ENCODE peak calls at places on chromosome 3, in five cellular contexts. C is sigmoid colon, F is upper lobe of right lung, S is GM23248, O is ovary. I is an unnamed sample. For H3K4me1, the result is how much of the 10 kb centered on the place peaks cover.

GRCh38 chr3:119817071-119817470 is 35.2 kb downstream of the NR1I2 start:
- DNase-seq in F (no peak), C (no peak), S (no peak), O (no peak), I (no peak)

GRCh38 chr3:109098245-109098644 is 19.7 kb downstream of the MORC1 start:
- DNase-seq in C (no peak), O (no peak), F (no peak), S (no peak), I (no peak)

GRCh38 chr3:59052803-59053411 is 3.1 kb upstream of the CFAP20DC start:
- DNase-seq in C (no peak), O (no peak), S (peak), F (no peak), I (peak)

GRCh38 chr3:23735575-23736326 is 70.0 kb upstream of the UBE2E1 start:
- DNase-seq in S (no peak), C (no peak), F (no peak), O (peak), I (no peak)

GRCh38 chr3:22361465-22361864 is 610.5 kb upstream of the ZNF385D start:
- DNase-seq in F (no peak), O (no peak), S (peak), C (no peak), I (peak)

GRCh38 chr3:9951962-9952805 is at the start of gene PRRT3:
- DNase-seq in C (no peak), S (peak), O (no peak), F (peak), I (peak)

GRCh38 chr3:50592568-50592967 is 19.0 kb downstream of the CISH start:
- DNase-seq in F (no peak), C (no peak), O (no peak), S (no peak), I (no peak)

GRCh38 chr3:149588909-149589308 is 68.9 kb downstream of the WWTR1 start:
- DNase-seq in S (no peak), C (no peak), O (no peak), F (no peak), I (no peak)

GRCh38 chr3:167742338-167742737 is 6.8 kb downstream of the SERPINI1 start:
- DNase-seq in C (no peak), O (no peak), S (no peak), F (no peak), I (no peak)

GRCh38 chr3:41660510-41660909 is 301.4 kb downstream of the ULK4 start:
- DNase-seq in S (no peak), O (no peak), F (no peak), C (no peak), I (no peak)

GRCh38 chr3:50271314-50272072 is 2.5 kb downstream of the SEMA3B start:
- DNase-seq in O (no peak), F (no peak), S (no peak), C (no peak), I (no peak)

GRCh38 chr3:42052132-42052866 is 38.9 kb upstream of the TRAK1 start:
- DNase-seq in S (peak), F (no peak), O (no peak), C (peak), I (peak)

GRCh38 chr3:2097641-2098191 is 950 bp upstream of the CNTN4 start:
- DNase-seq in C (no peak), F (no peak), S (no peak), O (no peak), I (no peak)

GRCh38 chr3:8319935-8320634 is 181.5 kb upstream of the LMCD1 start:
- DNase-seq in S (peak), F (no peak), O (no peak), C (no peak), I (peak)

GRCh38 chr3:130841357-130841756 is 52.5 kb upstream of the ATP2C1 start:
- DNase-seq in F (no peak), S (peak), O (no peak), C (no peak), I (peak)

GRCh38 chr3:7709383-7710082 is 792.1 kb upstream of the LMCD1 start:
- DNase-seq in S (no peak), O (no peak), C (no peak), F (no peak), I (peak)

GRCh38 chr3:23954144-23954543 is 9.1 kb downstream of the NR1D2 start:
- DNase-seq in S (no peak), O (no peak), F (no peak), C (no peak), I (no peak)

GRCh38 chr3:141600331-141600730 is 113.5 kb downstream of the RASA2 start:
- DNase-seq in S (no peak), O (no peak), F (no peak), C (no peak), I (no peak)

GRCh38 chr3:188176884-188177283 is 22.9 kb downstream of the LPP start:
- DNase-seq in O (no peak), F (no peak), S (no peak), C (no peak), I (no peak)

GRCh38 chr3:123337226-123337625 is 111.7 kb downstream of the ADCY5 start:
- DNase-seq in C (peak), O (no peak), S (no peak), F (peak), I (no peak)

GRCh38 chr3:149528344-149528657 is 53.8 kb downstream of the TM4SF4 start:
- DNase-seq in O (no peak), S (no peak), C (no peak), F (no peak), I (no peak)

GRCh38 chr3:47016934-47017435 is 37.5 kb downstream of the NBEAL2 start:
- DNase-seq in C (no peak), S (peak), F (no peak), O (no peak), I (peak)

GRCh38 chr3:46463120-46463867 is 1.4 kb downstream of the LTF start:
- DNase-seq in S (no peak), C (no peak), O (no peak), F (no peak), I (no peak)

GRCh38 chr3:161348791-161349400 is 22.4 kb downstream of the SPTSSB start:
- DNase-seq in O (no peak), S (peak), C (no peak), F (no peak), I (peak)

GRCh38 chr3:72012376-72012775 is 227.4 kb upstream of the PROK2 start:
- DNase-seq in S (no peak), O (no peak), F (no peak), C (no peak), I (no peak)

GRCh38 chr3:71989165-71989564 is 204.2 kb upstream of the PROK2 start:
- DNase-seq in F (no peak), S (peak), O (no peak), C (no peak), I (peak)

GRCh38 chr3:45548724-45549123 is 45.8 kb upstream of the LIMD1 start:
- DNase-seq in F (no peak), O (no peak), S (peak), C (no peak), I (no peak)

GRCh38 chr3:57939776-57940175 is 68.4 kb upstream of the FLNB start:
- DNase-seq in S (no peak), F (no peak), O (no peak), C (no peak), I (no peak)

GRCh38 chr3:43783987-43784639 is 93.4 kb downstream of the ABHD5 start:
- DNase-seq in O (no peak), S (no peak), C (no peak), F (no peak), I (no peak)

GRCh38 chr3:11272913-11273574 is 847 bp downstream of the ATG7 start:
- DNase-seq in S (peak), C (no peak), O (no peak), F (no peak), I (no peak)

GRCh38 chr3:168803536-168803935 is 707.8 kb upstream of the GOLIM4 start:
- DNase-seq in F (no peak), S (peak), C (no peak), O (no peak), I (peak)

GRCh38 chr3:149414557-149415231 is 37.2 kb upstream of the TM4SF1 start:
- DNase-seq in F (no peak), S (peak), O (no peak), C (no peak), I (peak)

GRCh38 chr3:159786489-159787181 is 202.0 kb upstream of the IL12A start:
- DNase-seq in O (no peak), F (no peak), S (no peak), C (no peak), I (peak)
- H3K4me1 ChIP-seq in O (under half), F (under half), S (under half), C (half or more), I (under half)

DNA sequence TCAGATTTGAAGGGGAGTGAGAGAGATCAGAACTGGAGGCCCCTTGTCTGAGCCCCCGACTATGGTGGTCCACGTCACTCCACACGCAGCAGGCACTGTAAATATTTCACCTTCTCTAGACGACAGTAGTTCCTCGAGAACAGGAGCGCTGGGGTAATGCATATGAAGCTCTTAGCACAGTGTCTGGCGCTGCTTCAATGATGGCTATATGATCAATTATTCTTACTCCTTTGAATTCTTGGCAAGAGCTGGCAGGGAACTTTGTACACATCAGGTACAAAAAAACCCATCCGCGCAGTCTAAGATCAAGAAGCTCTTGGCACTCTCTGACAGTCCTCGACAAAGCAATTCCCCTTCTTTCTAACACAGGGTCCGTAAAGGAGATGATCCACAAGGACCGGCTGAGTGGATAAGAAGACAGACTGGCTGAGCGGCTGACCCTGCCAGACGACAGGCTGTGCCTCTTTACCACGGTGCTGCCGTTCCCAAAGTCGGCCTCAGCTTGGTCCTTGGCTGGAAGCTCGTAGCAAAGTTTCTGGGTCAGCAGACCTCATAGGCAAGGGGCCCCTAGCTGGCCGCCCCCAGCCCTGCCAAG is 475 bp upstream of the NRROS start:
- DNase-seq in S (peak), F (no peak), O (no peak), C (no peak), I (no peak)
- H3K4me3 ChIP-seq in S (peak), F (peak), O (peak), C (peak), I (no peak)

GRCh38 chr3:193016437-193016887 is 98.8 kb upstream of the MB21D2 start:
- DNase-seq in S (no peak), F (peak), O (no peak), C (no peak), I (peak)
- H3K4me1 ChIP-seq in S (under half), F (under half), O (under half), C (under half), I (under half)

DNA sequence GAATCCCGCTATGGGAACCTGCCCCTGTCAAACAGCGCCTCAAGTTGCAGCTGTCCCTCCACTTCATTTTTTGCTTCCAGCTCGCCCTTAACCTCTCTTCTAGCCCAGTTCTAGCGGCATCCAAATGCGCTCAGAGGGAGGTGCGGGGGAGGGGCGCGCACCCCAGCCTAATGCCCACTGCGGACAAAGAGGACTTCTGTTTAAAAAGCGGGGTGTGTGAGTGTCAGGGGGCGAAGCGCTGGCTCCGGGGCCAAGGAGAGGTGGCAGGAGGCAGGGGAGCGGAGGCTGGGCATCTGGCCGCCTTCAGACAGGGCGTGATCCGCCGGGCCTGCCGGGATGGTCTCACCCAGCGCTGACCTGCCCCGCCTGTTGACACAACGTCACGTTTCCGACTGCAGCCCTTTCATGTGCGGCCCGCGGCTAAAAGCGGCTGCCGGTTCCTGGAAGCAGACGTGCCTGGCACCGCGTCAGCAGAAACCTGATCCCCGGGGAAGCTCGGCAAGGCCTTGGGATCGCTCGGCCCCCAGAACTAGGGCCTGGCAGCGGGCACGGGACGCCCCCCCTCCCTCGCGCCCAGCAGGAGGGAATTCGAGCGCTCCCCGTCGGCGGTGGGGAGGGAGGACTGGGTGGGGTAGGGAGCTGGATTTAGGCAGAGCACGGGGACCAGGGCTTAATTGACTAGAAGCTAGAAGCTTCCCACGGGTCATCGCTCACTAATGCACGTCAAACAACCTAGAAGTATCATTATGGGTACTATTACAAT is 7.6 kb downstream of the BHLHE40 start:
- DNase-seq in C (peak), S (peak), F (peak), O (peak), I (peak)
- H3K4me3 ChIP-seq in C (peak), S (peak), F (peak), O (peak), I (peak)

GRCh38 chr3:52531636-52532516 is 1.8 kb downstream of the NT5DC2 start:
- DNase-seq in F (peak), C (peak), S (no peak), O (peak), I (no peak)

GRCh38 chr3:52529376-52530333 is 4.0 kb downstream of the NT5DC2 start:
- DNase-seq in O (peak), S (peak), C (peak), F (peak), I (peak)

GRCh38 chr3:52532517-52532837 is 1.2 kb downstream of the NT5DC2 start:
- DNase-seq in C (peak), S (peak), O (peak), F (peak), I (peak)

GRCh38 chr3:52532838-52533622 is 627 bp downstream of the NT5DC2 start:
- DNase-seq in O (peak), C (peak), S (peak), F (peak), I (no peak)

GRCh38 chr3:52530918-52531635 is 2.6 kb downstream of the NT5DC2 start:
- DNase-seq in O (peak), F (peak), C (peak), S (no peak), I (no peak)
- H3K4me1 ChIP-seq in O (under half), F (half or more), C (under half), S (under half), I (under half)

DNA sequence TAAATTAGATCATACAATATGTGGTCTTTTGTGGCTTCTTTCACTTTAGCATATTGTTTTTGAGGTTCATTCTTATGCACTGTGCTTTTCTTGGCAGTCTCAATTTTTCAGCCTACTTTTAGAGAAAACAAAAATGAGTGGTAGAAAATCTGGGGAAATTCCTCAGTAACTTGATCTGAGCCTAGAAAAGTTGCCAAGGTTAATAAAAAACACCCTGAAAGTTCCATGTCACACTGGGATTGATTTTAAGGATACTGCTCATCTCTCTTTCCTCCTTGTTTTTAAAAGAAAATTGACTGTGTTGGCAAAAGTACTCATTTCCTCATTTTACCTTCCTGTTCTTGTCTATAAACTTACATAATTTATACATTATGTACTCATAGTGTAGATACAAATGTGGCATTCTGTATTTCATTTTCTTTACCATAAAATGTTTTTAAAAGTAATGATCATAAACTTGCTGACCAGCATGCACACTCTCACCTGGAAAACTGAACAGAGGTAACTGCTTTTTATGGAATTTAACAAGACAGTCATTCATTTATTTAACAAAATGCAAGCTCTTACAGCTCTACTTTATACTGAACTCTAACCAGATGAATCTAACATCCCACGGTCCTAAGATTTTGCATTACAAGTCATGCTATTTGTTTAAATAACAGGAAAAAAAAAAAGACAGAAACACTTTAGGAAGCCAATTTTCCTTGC is 28.6 kb upstream of the SH3BP5 start:
- DNase-seq in F (no peak), S (peak), O (no peak), C (no peak), I (peak)
- H3K4me3 ChIP-seq in F (no peak), S (peak), O (no peak), C (no peak), I (no peak)

GRCh38 chr3:30521156-30521555 is 85.2 kb upstream of the TGFBR2 start:
- DNase-seq in F (no peak), S (no peak), O (no peak), C (no peak), I (no peak)
- H3K4me1 ChIP-seq in F (half or more), S (under half), O (under half), C (under half), I (under half)

DNA sequence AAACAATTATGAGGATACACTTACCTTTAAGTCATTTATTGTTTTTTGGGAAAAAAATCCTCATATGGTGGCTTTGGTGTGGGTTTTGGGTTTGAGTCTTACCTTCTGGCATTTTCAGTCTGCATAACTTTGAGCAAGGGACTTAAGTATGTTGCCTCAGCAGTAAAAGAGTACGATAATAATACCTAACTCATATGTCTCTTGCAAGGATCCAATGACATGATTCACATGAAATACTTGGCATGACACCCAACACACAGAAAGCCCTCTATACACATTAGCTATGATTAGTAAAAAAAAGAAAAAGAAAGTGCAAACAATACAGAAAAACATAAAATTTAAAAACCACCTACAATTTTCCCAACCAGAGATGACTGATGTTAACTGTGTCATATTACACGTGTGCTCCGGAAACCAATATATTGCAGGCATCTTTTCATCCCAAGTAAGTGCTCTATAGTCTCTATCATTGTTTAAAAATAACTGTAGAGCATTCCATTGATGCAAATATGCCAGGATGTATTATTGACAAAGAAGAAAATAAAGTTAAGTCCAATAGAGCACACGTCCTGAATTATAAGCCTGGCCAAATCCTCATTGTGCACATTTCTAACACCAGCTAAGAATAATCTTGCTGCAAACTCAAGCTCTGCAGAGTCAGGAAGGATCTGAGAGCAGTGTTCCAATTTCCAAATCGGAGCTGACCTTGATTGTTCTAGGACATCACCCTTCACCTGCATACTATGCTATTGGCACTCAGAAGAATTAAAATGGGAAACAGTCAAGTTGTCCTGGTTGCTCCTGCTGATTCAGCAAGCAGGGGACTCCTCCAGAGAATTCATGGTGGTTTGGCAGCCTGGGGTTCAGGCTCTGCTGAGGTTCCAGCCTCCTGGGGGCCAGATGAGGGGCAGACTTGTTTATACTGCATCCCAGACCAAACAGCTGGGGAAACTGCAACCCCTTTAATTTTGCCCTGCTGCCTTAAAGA is 213.4 kb upstream of the ADAMTS9 start:
- DNase-seq in O (peak), S (peak), F (no peak), C (no peak), I (peak)
- H3K4me3 ChIP-seq in O (no peak), S (no peak), F (no peak), C (no peak), I (no peak)

I was measured in astrocyte.